ENCODE peak calls at places on chromosomes 7 and 10, in seven cellular contexts. One of them, this sample, is unnamed.
A peak's percentile ranks its signal among the peaks of the same experiment; 100 is the strongest.

GRCh38 chr10:131630772-131631258 is 270.0 kb upstream of the PPP2R2D start:
- DNase-seq in kidney glomerular epithelial cell: no peak
- DNase-seq in ovary: no peak
- DNase-seq in activated T-helper 1 cell treated with anti-CD3 and anti-CD28 coated beads, Interleukin-2, amount 50 U/mL, for 16 hours: no peak
- DNase-seq in OCI-M1: no peak
- DNase-seq in NCI-H1417 treated with DMSO at 0.1 percent for 48 hours: no peak
- DNase-seq in endothelial cell: no peak
- DNase-seq in this sample: no peak

GRCh38 chr7:70681111-70681846 is 450.7 kb upstream of the GALNT17 start:
- DNase-seq in kidney glomerular epithelial cell: no peak
- DNase-seq in ovary: no peak
- DNase-seq in activated T-helper 1 cell treated with anti-CD3 and anti-CD28 coated beads, Interleukin-2, amount 50 U/mL, for 16 hours: no peak
- DNase-seq in OCI-M1: no peak
- DNase-seq in NCI-H1417 treated with DMSO at 0.1 percent for 48 hours: no peak
- DNase-seq in endothelial cell: no peak
- DNase-seq in this sample: no peak

GRCh38 chr7:90111-91063 is 102.0 kb upstream of the FAM20C start:
- DNase-seq in kidney glomerular epithelial cell: no peak
- DNase-seq in ovary: no peak
- DNase-seq in activated T-helper 1 cell treated with anti-CD3 and anti-CD28 coated beads, Interleukin-2, amount 50 U/mL, for 16 hours: no peak
- DNase-seq in OCI-M1: no peak
- DNase-seq in NCI-H1417 treated with DMSO at 0.1 percent for 48 hours: no peak
- DNase-seq in endothelial cell: no peak
- DNase-seq in this sample: no peak

GRCh38 chr10:75525646-75526045 is 94.2 kb downstream of the LRMDA start:
- DNase-seq in kidney glomerular epithelial cell: no peak
- DNase-seq in ovary: no peak
- DNase-seq in activated T-helper 1 cell treated with anti-CD3 and anti-CD28 coated beads, Interleukin-2, amount 50 U/mL, for 16 hours: no peak
- DNase-seq in OCI-M1: no peak
- DNase-seq in NCI-H1417 treated with DMSO at 0.1 percent for 48 hours: no peak
- DNase-seq in endothelial cell: no peak
- DNase-seq in this sample: no peak

GRCh38 chr7:1544896-1545416 is 11.0 kb downstream of the TMEM184A start:
- DNase-seq in kidney glomerular epithelial cell: no peak
- DNase-seq in ovary: no peak
- DNase-seq in activated T-helper 1 cell treated with anti-CD3 and anti-CD28 coated beads, Interleukin-2, amount 50 U/mL, for 16 hours: no peak
- DNase-seq in OCI-M1: no peak
- DNase-seq in NCI-H1417 treated with DMSO at 0.1 percent for 48 hours: no peak
- DNase-seq in endothelial cell: no peak
- DNase-seq in this sample: no peak

GRCh38 chr7:48154792-48155413 is 16.4 kb upstream of the ABCA13 start:
- DNase-seq in kidney glomerular epithelial cell: peak; percentile 39
- DNase-seq in ovary: no peak
- DNase-seq in activated T-helper 1 cell treated with anti-CD3 and anti-CD28 coated beads, Interleukin-2, amount 50 U/mL, for 16 hours: no peak
- DNase-seq in OCI-M1: peak; percentile 36
- DNase-seq in NCI-H1417 treated with DMSO at 0.1 percent for 48 hours: no peak
- DNase-seq in endothelial cell: peak; percentile 32
- DNase-seq in this sample: no peak

GRCh38 chr7:158973440-158973839 is 117.1 kb downstream of the DYNC2I1 start:
- DNase-seq in kidney glomerular epithelial cell: no peak
- DNase-seq in ovary: peak; percentile 71
- DNase-seq in activated T-helper 1 cell treated with anti-CD3 and anti-CD28 coated beads, Interleukin-2, amount 50 U/mL, for 16 hours: no peak
- DNase-seq in OCI-M1: no peak
- DNase-seq in NCI-H1417 treated with DMSO at 0.1 percent for 48 hours: no peak
- DNase-seq in endothelial cell: no peak
- DNase-seq in this sample: peak; percentile 31

GRCh38 chr10:7231420-7232414 is 179.1 kb downstream of the SFMBT2 start:
- DNase-seq in kidney glomerular epithelial cell: no peak
- DNase-seq in ovary: no peak
- DNase-seq in activated T-helper 1 cell treated with anti-CD3 and anti-CD28 coated beads, Interleukin-2, amount 50 U/mL, for 16 hours: no peak
- DNase-seq in OCI-M1: peak; percentile 26
- DNase-seq in NCI-H1417 treated with DMSO at 0.1 percent for 48 hours: peak; percentile 39
- DNase-seq in endothelial cell: no peak
- DNase-seq in this sample: no peak

GRCh38 chr7:77954773-77955562 is 156.4 kb downstream of the PHTF2 start:
- DNase-seq in kidney glomerular epithelial cell: no peak
- DNase-seq in ovary: no peak
- DNase-seq in activated T-helper 1 cell treated with anti-CD3 and anti-CD28 coated beads, Interleukin-2, amount 50 U/mL, for 16 hours: no peak
- DNase-seq in OCI-M1: no peak
- DNase-seq in NCI-H1417 treated with DMSO at 0.1 percent for 48 hours: no peak
- DNase-seq in endothelial cell: no peak
- DNase-seq in this sample: no peak

GRCh38 chr7:70810558-70811139 is 321.3 kb upstream of the GALNT17 start:
- DNase-seq in kidney glomerular epithelial cell: no peak
- DNase-seq in ovary: no peak
- DNase-seq in activated T-helper 1 cell treated with anti-CD3 and anti-CD28 coated beads, Interleukin-2, amount 50 U/mL, for 16 hours: no peak
- DNase-seq in OCI-M1: no peak
- DNase-seq in NCI-H1417 treated with DMSO at 0.1 percent for 48 hours: no peak
- DNase-seq in endothelial cell: no peak
- DNase-seq in this sample: no peak

GRCh38 chr7:130865408-130866236 is 131.6 kb upstream of the KLF14 start:
- DNase-seq in kidney glomerular epithelial cell: no peak
- DNase-seq in ovary: no peak
- DNase-seq in activated T-helper 1 cell treated with anti-CD3 and anti-CD28 coated beads, Interleukin-2, amount 50 U/mL, for 16 hours: no peak
- DNase-seq in OCI-M1: peak; percentile 42
- DNase-seq in NCI-H1417 treated with DMSO at 0.1 percent for 48 hours: no peak
- DNase-seq in endothelial cell: peak; percentile 24
- DNase-seq in this sample: no peak

GRCh38 chr10:36703179-36703578 is 422.2 kb upstream of the ANKRD30A start:
- DNase-seq in kidney glomerular epithelial cell: no peak
- DNase-seq in ovary: no peak
- DNase-seq in activated T-helper 1 cell treated with anti-CD3 and anti-CD28 coated beads, Interleukin-2, amount 50 U/mL, for 16 hours: no peak
- DNase-seq in OCI-M1: no peak
- DNase-seq in NCI-H1417 treated with DMSO at 0.1 percent for 48 hours: no peak
- DNase-seq in endothelial cell: no peak
- DNase-seq in this sample: no peak

GRCh38 chr10:34969171-34969570 is 121.0 kb downstream of the CUL2 start:
- DNase-seq in kidney glomerular epithelial cell: no peak
- DNase-seq in ovary: no peak
- DNase-seq in activated T-helper 1 cell treated with anti-CD3 and anti-CD28 coated beads, Interleukin-2, amount 50 U/mL, for 16 hours: no peak
- DNase-seq in OCI-M1: no peak
- DNase-seq in NCI-H1417 treated with DMSO at 0.1 percent for 48 hours: no peak
- DNase-seq in endothelial cell: no peak
- DNase-seq in this sample: no peak

GRCh38 chr7:2384354-2385243 is 18.8 kb upstream of the CHST12 start:
- DNase-seq in kidney glomerular epithelial cell: no peak
- DNase-seq in ovary: no peak
- DNase-seq in activated T-helper 1 cell treated with anti-CD3 and anti-CD28 coated beads, Interleukin-2, amount 50 U/mL, for 16 hours: no peak
- DNase-seq in OCI-M1: no peak
- DNase-seq in NCI-H1417 treated with DMSO at 0.1 percent for 48 hours: no peak
- DNase-seq in endothelial cell: no peak
- DNase-seq in this sample: no peak

GRCh38 chr7:137695942-137696341 is 150.8 kb downstream of the DGKI start:
- DNase-seq in kidney glomerular epithelial cell: no peak
- DNase-seq in ovary: no peak
- DNase-seq in activated T-helper 1 cell treated with anti-CD3 and anti-CD28 coated beads, Interleukin-2, amount 50 U/mL, for 16 hours: no peak
- DNase-seq in OCI-M1: no peak
- DNase-seq in NCI-H1417 treated with DMSO at 0.1 percent for 48 hours: no peak
- DNase-seq in endothelial cell: no peak
- DNase-seq in this sample: no peak

GRCh38 chr7:18607025-18607424 is 111.5 kb downstream of the HDAC9 start:
- DNase-seq in kidney glomerular epithelial cell: no peak
- DNase-seq in ovary: no peak
- DNase-seq in activated T-helper 1 cell treated with anti-CD3 and anti-CD28 coated beads, Interleukin-2, amount 50 U/mL, for 16 hours: no peak
- DNase-seq in OCI-M1: no peak
- DNase-seq in NCI-H1417 treated with DMSO at 0.1 percent for 48 hours: no peak
- DNase-seq in endothelial cell: no peak
- DNase-seq in this sample: no peak

GRCh38 chr7:42606217-42606905 is 305.5 kb downstream of the C7orf25 start:
- DNase-seq in kidney glomerular epithelial cell: no peak
- DNase-seq in ovary: no peak
- DNase-seq in activated T-helper 1 cell treated with anti-CD3 and anti-CD28 coated beads, Interleukin-2, amount 50 U/mL, for 16 hours: no peak
- DNase-seq in OCI-M1: no peak
- DNase-seq in NCI-H1417 treated with DMSO at 0.1 percent for 48 hours: no peak
- DNase-seq in endothelial cell: no peak
- DNase-seq in this sample: no peak

GRCh38 chr10:33334839-33335549 is 527 bp upstream of the NRP1 start:
- DNase-seq in kidney glomerular epithelial cell: peak; percentile 78
- DNase-seq in ovary: peak; percentile 85
- DNase-seq in activated T-helper 1 cell treated with anti-CD3 and anti-CD28 coated beads, Interleukin-2, amount 50 U/mL, for 16 hours: peak; percentile 5
- DNase-seq in OCI-M1: peak; percentile 62
- DNase-seq in NCI-H1417 treated with DMSO at 0.1 percent for 48 hours: no peak
- DNase-seq in endothelial cell: peak; percentile 79
- DNase-seq in this sample: peak; percentile 44

GRCh38 chr10:79105164-79105739 is 36.5 kb downstream of the ZMIZ1 start:
- DNase-seq in kidney glomerular epithelial cell: no peak
- DNase-seq in ovary: no peak
- DNase-seq in activated T-helper 1 cell treated with anti-CD3 and anti-CD28 coated beads, Interleukin-2, amount 50 U/mL, for 16 hours: no peak
- DNase-seq in OCI-M1: no peak
- DNase-seq in NCI-H1417 treated with DMSO at 0.1 percent for 48 hours: no peak
- DNase-seq in endothelial cell: no peak
- DNase-seq in this sample: no peak

GRCh38 chr7:104923010-104923421 is 91.0 kb upstream of the KMT2E start:
- DNase-seq in kidney glomerular epithelial cell: peak; percentile 78
- DNase-seq in ovary: peak; percentile 67
- DNase-seq in activated T-helper 1 cell treated with anti-CD3 and anti-CD28 coated beads, Interleukin-2, amount 50 U/mL, for 16 hours: peak; percentile 46
- DNase-seq in OCI-M1: peak; percentile 82
- DNase-seq in NCI-H1417 treated with DMSO at 0.1 percent for 48 hours: peak; percentile 5
- DNase-seq in endothelial cell: peak; percentile 71
- DNase-seq in this sample: peak; percentile 74

GRCh38 chr7:118202056-118202455 is 18.1 kb downstream of the LSM8 start:
- DNase-seq in kidney glomerular epithelial cell: no peak
- DNase-seq in ovary: no peak
- DNase-seq in activated T-helper 1 cell treated with anti-CD3 and anti-CD28 coated beads, Interleukin-2, amount 50 U/mL, for 16 hours: no peak
- DNase-seq in OCI-M1: no peak
- DNase-seq in NCI-H1417 treated with DMSO at 0.1 percent for 48 hours: no peak
- DNase-seq in endothelial cell: no peak
- DNase-seq in this sample: no peak

GRCh38 chr10:61164458-61165160 is 220.6 kb upstream of the RHOBTB1 start:
- DNase-seq in kidney glomerular epithelial cell: no peak
- DNase-seq in ovary: no peak
- DNase-seq in activated T-helper 1 cell treated with anti-CD3 and anti-CD28 coated beads, Interleukin-2, amount 50 U/mL, for 16 hours: no peak
- DNase-seq in OCI-M1: peak; percentile 26
- DNase-seq in NCI-H1417 treated with DMSO at 0.1 percent for 48 hours: no peak
- DNase-seq in endothelial cell: no peak
- DNase-seq in this sample: no peak

GRCh38 chr10:70866424-70866823 is 21.9 kb downstream of the PCBD1 start:
- DNase-seq in kidney glomerular epithelial cell: no peak
- DNase-seq in ovary: no peak
- DNase-seq in activated T-helper 1 cell treated with anti-CD3 and anti-CD28 coated beads, Interleukin-2, amount 50 U/mL, for 16 hours: no peak
- DNase-seq in OCI-M1: peak; percentile 75
- DNase-seq in NCI-H1417 treated with DMSO at 0.1 percent for 48 hours: no peak
- DNase-seq in endothelial cell: no peak
- DNase-seq in this sample: no peak

GRCh38 chr7:128114806-128115205 is 83.6 kb upstream of the LRRC4 start:
- DNase-seq in kidney glomerular epithelial cell: no peak
- DNase-seq in ovary: no peak
- DNase-seq in activated T-helper 1 cell treated with anti-CD3 and anti-CD28 coated beads, Interleukin-2, amount 50 U/mL, for 16 hours: no peak
- DNase-seq in OCI-M1: no peak
- DNase-seq in NCI-H1417 treated with DMSO at 0.1 percent for 48 hours: no peak
- DNase-seq in endothelial cell: no peak
- DNase-seq in this sample: no peak

GRCh38 chr7:84043661-84044191 is 150.9 kb downstream of the SEMA3A start:
- DNase-seq in kidney glomerular epithelial cell: no peak
- DNase-seq in ovary: no peak
- DNase-seq in activated T-helper 1 cell treated with anti-CD3 and anti-CD28 coated beads, Interleukin-2, amount 50 U/mL, for 16 hours: no peak
- DNase-seq in OCI-M1: no peak
- DNase-seq in NCI-H1417 treated with DMSO at 0.1 percent for 48 hours: no peak
- DNase-seq in endothelial cell: no peak
- DNase-seq in this sample: no peak

GRCh38 chr7:74598558-74598957 is 59.0 kb upstream of the GTF2I start:
- DNase-seq in kidney glomerular epithelial cell: no peak
- DNase-seq in ovary: no peak
- DNase-seq in activated T-helper 1 cell treated with anti-CD3 and anti-CD28 coated beads, Interleukin-2, amount 50 U/mL, for 16 hours: no peak
- DNase-seq in OCI-M1: no peak
- DNase-seq in NCI-H1417 treated with DMSO at 0.1 percent for 48 hours: no peak
- DNase-seq in endothelial cell: no peak
- DNase-seq in this sample: no peak

GRCh38 chr10:35092851-35093250 is 2.7 kb upstream of the CUL2 start:
- DNase-seq in kidney glomerular epithelial cell: no peak
- DNase-seq in ovary: no peak
- DNase-seq in activated T-helper 1 cell treated with anti-CD3 and anti-CD28 coated beads, Interleukin-2, amount 50 U/mL, for 16 hours: no peak
- DNase-seq in OCI-M1: peak; percentile 38
- DNase-seq in NCI-H1417 treated with DMSO at 0.1 percent for 48 hours: no peak
- DNase-seq in endothelial cell: no peak
- DNase-seq in this sample: no peak

GRCh38 chr10:8416192-8416701 is 361.8 kb downstream of the GATA3 start:
- DNase-seq in kidney glomerular epithelial cell: no peak
- DNase-seq in ovary: no peak
- DNase-seq in activated T-helper 1 cell treated with anti-CD3 and anti-CD28 coated beads, Interleukin-2, amount 50 U/mL, for 16 hours: no peak
- DNase-seq in OCI-M1: no peak
- DNase-seq in NCI-H1417 treated with DMSO at 0.1 percent for 48 hours: no peak
- DNase-seq in endothelial cell: no peak
- DNase-seq in this sample: peak; percentile 77

GRCh38 chr7:150380463-150380862 is 1.3 kb downstream of the ZNF775 start:
- DNase-seq in kidney glomerular epithelial cell: no peak
- DNase-seq in ovary: peak; percentile 33
- DNase-seq in activated T-helper 1 cell treated with anti-CD3 and anti-CD28 coated beads, Interleukin-2, amount 50 U/mL, for 16 hours: no peak
- DNase-seq in OCI-M1: no peak
- DNase-seq in NCI-H1417 treated with DMSO at 0.1 percent for 48 hours: no peak
- DNase-seq in endothelial cell: no peak
- DNase-seq in this sample: no peak

GRCh38 chr10:31739759-31740158 is 188.9 kb downstream of the ARHGAP12 start:
- DNase-seq in kidney glomerular epithelial cell: no peak
- DNase-seq in ovary: no peak
- DNase-seq in activated T-helper 1 cell treated with anti-CD3 and anti-CD28 coated beads, Interleukin-2, amount 50 U/mL, for 16 hours: no peak
- DNase-seq in OCI-M1: no peak
- DNase-seq in NCI-H1417 treated with DMSO at 0.1 percent for 48 hours: no peak
- DNase-seq in endothelial cell: no peak
- DNase-seq in this sample: no peak

GRCh38 chr7:70325509-70326101 is 727.3 kb downstream of the AUTS2 start:
- DNase-seq in kidney glomerular epithelial cell: peak; percentile 42
- DNase-seq in ovary: no peak
- DNase-seq in activated T-helper 1 cell treated with anti-CD3 and anti-CD28 coated beads, Interleukin-2, amount 50 U/mL, for 16 hours: no peak
- DNase-seq in OCI-M1: no peak
- DNase-seq in NCI-H1417 treated with DMSO at 0.1 percent for 48 hours: no peak
- DNase-seq in endothelial cell: no peak
- DNase-seq in this sample: no peak

GRCh38 chr10:3987142-3987974 is 202.3 kb upstream of the KLF6 start:
- DNase-seq in kidney glomerular epithelial cell: no peak
- DNase-seq in ovary: no peak
- DNase-seq in activated T-helper 1 cell treated with anti-CD3 and anti-CD28 coated beads, Interleukin-2, amount 50 U/mL, for 16 hours: no peak
- DNase-seq in OCI-M1: no peak
- DNase-seq in NCI-H1417 treated with DMSO at 0.1 percent for 48 hours: no peak
- DNase-seq in endothelial cell: no peak
- DNase-seq in this sample: no peak

GRCh38 chr7:116706668-116707126 is 34.7 kb downstream of the MET start:
- DNase-seq in kidney glomerular epithelial cell: peak; percentile 70
- DNase-seq in ovary: no peak
- DNase-seq in activated T-helper 1 cell treated with anti-CD3 and anti-CD28 coated beads, Interleukin-2, amount 50 U/mL, for 16 hours: no peak
- DNase-seq in OCI-M1: no peak
- DNase-seq in NCI-H1417 treated with DMSO at 0.1 percent for 48 hours: no peak
- DNase-seq in endothelial cell: no peak
- DNase-seq in this sample: no peak

GRCh38 chr10:116045957-116046356 is 227.0 kb downstream of the GFRA1 start:
- DNase-seq in kidney glomerular epithelial cell: no peak
- DNase-seq in ovary: no peak
- DNase-seq in activated T-helper 1 cell treated with anti-CD3 and anti-CD28 coated beads, Interleukin-2, amount 50 U/mL, for 16 hours: no peak
- DNase-seq in OCI-M1: no peak
- DNase-seq in NCI-H1417 treated with DMSO at 0.1 percent for 48 hours: no peak
- DNase-seq in endothelial cell: no peak
- DNase-seq in this sample: no peak

GRCh38 chr7:105621617-105622016 is 40.3 kb upstream of the EFCAB10 start:
- DNase-seq in kidney glomerular epithelial cell: no peak
- DNase-seq in ovary: peak; percentile 62
- DNase-seq in activated T-helper 1 cell treated with anti-CD3 and anti-CD28 coated beads, Interleukin-2, amount 50 U/mL, for 16 hours: no peak
- DNase-seq in OCI-M1: no peak
- DNase-seq in NCI-H1417 treated with DMSO at 0.1 percent for 48 hours: no peak
- DNase-seq in endothelial cell: no peak
- DNase-seq in this sample: no peak